ENCODE peak calls at places on chromosomes 3 and 15, in five cellular contexts. R is Peyer's patch, K is upper lobe of right lung, O is PC-9, I is vagina. J is an unnamed sample.

GRCh38 chr15:82036461-82036860 is 9.4 kb downstream of the MEX3B start:
- DNase-seq in K (no peak), O (no peak), R (no peak), I (no peak), J (no peak)

GRCh38 chr3:127266186-127266585 is 21.7 kb downstream of the PRR20G start:
- DNase-seq in O (no peak), R (no peak), K (no peak), I (peak), J (no peak)

GRCh38 chr3:121748638-121749275 is 784 bp downstream of the GOLGB1 start:
- DNase-seq in K (no peak), O (peak), I (no peak), R (peak), J (no peak)

GRCh38 chr15:31489801-31490646 is 163.4 kb downstream of the KLF13 start:
- DNase-seq in I (peak), O (no peak), K (peak), R (peak), J (peak)

GRCh38 chr3:74692-75243 is 121.8 kb upstream of the CHL1 start:
- DNase-seq in I (no peak), K (no peak), R (no peak), O (no peak), J (no peak)

GRCh38 chr3:170309044-170309443 is 48.5 kb upstream of the SKIL start:
- DNase-seq in I (no peak), R (no peak), K (no peak), O (no peak), J (no peak)

GRCh38 chr15:101206173-101206572 is 45.7 kb downstream of the CHSY1 start:
- DNase-seq in I (no peak), K (no peak), R (no peak), O (no peak), J (no peak)

GRCh38 chr3:184647405-184647936 is 64.4 kb downstream of the MAGEF1 start:
- DNase-seq in K (no peak), I (no peak), O (no peak), R (no peak), J (no peak)

GRCh38 chr15:78934063-78935023 is 10.5 kb downstream of the CTSH start:
- DNase-seq in O (no peak), K (peak), I (peak), R (no peak), J (no peak)

GRCh38 chr15:62979252-62979651 is 63.3 kb upstream of the TPM1 start:
- DNase-seq in I (no peak), R (no peak), O (no peak), K (no peak), J (no peak)

GRCh38 chr3:150844484-150844883 is 60.8 kb downstream of the MINDY4B start:
- DNase-seq in K (no peak), I (no peak), O (no peak), R (no peak), J (no peak)

GRCh38 chr15:60363024-60363674 is 34.6 kb downstream of the ANXA2 start:
- DNase-seq in R (no peak), I (no peak), O (no peak), K (no peak), J (no peak)

GRCh38 chr3:132119531-132119930 is 84.7 kb upstream of the CPNE4 start:
- DNase-seq in I (no peak), O (no peak), K (no peak), R (no peak), J (no peak)

GRCh38 chr3:185729335-185729715 is 95.5 kb downstream of the IGF2BP2 start:
- DNase-seq in I (no peak), K (no peak), O (peak), R (no peak), J (no peak)

GRCh38 chr3:43296565-43296964 is 10.2 kb downstream of the SNRK start:
- DNase-seq in R (peak), K (no peak), O (no peak), I (no peak), J (no peak)

GRCh38 chr3:3906171-3906570 is 106.9 kb downstream of the LRRN1 start:
- DNase-seq in O (no peak), K (no peak), R (no peak), I (no peak), J (no peak)

GRCh38 chr3:61912158-61912557 is 350.8 kb downstream of the PTPRG start:
- DNase-seq in R (no peak), O (no peak), I (no peak), K (no peak), J (no peak)

GRCh38 chr3:135792174-135792573 is 173.4 kb upstream of the PPP2R3A start:
- DNase-seq in I (no peak), K (no peak), R (no peak), O (no peak), J (no peak)

GRCh38 chr15:101068523-101068960 is 149.4 kb downstream of the LRRK1 start:
- DNase-seq in R (no peak), O (no peak), K (no peak), I (no peak), J (no peak)

GRCh38 chr3:149881879-149882278 is 68.9 kb downstream of the RNF13 start:
- DNase-seq in O (no peak), K (no peak), I (no peak), R (no peak), J (no peak)

GRCh38 chr3:115975353-115975752 is 352.0 kb downstream of the GAP43 start:
- DNase-seq in R (no peak), I (no peak), K (no peak), O (no peak), J (no peak)

GRCh38 chr3:48440590-48440958 is 517 bp downstream of the TMA7 start:
- DNase-seq in I (no peak), O (no peak), K (no peak), R (no peak), J (peak)

GRCh38 chr15:26867199-26868007 is 541 bp downstream of the GABRA5 start:
- DNase-seq in R (no peak), K (no peak), O (no peak), I (peak), J (no peak)

GRCh38 chr3:187401861-187402260 is 33.7 kb downstream of the RTP4 start:
- DNase-seq in O (no peak), R (no peak), K (no peak), I (no peak), J (no peak)

GRCh38 chr3:143480306-143480852 is 360.8 kb downstream of the CHST2 start:
- DNase-seq in K (no peak), I (no peak), O (no peak), R (no peak), J (no peak)

GRCh38 chr3:136621628-136622027 is 130.6 kb downstream of the STAG1 start:
- DNase-seq in R (no peak), O (peak), I (no peak), K (no peak), J (no peak)

GRCh38 chr15:65867244-65867643 is 2.0 kb upstream of the RAB11A start:
- DNase-seq in O (peak), R (no peak), K (no peak), I (no peak), J (no peak)

GRCh38 chr3:17939157-17939556 is 196.7 kb upstream of the TBC1D5 start:
- DNase-seq in K (no peak), R (no peak), I (no peak), O (no peak), J (no peak)

GRCh38 chr15:39099524-39099923 is 481.4 kb upstream of the THBS1 start:
- DNase-seq in R (no peak), I (no peak), O (no peak), K (no peak), J (no peak)
- H3K4me3 ChIP-seq in R (no peak), I (no peak), O (no peak), K (no peak), J (no peak)

GRCh38 chr3:14915636-14916222 is 31.7 kb upstream of the NR2C2 start:
- DNase-seq in I (no peak), K (peak), R (no peak), O (no peak), J (no peak)
- TF ChIP-seq CTCF in I (no peak), K (no peak), R (peak), O (no peak), J (no peak)

GRCh38 chr3:46991406-46992165 is 12.1 kb downstream of the NBEAL2 start:
- DNase-seq in O (no peak), K (no peak), R (no peak), I (no peak), J (no peak)
- H3K27ac ChIP-seq in O (no peak), K (no peak), R (no peak), I (no peak), J (no peak)

GRCh38 chr3:101379695-101380376 is 59.5 kb upstream of the IMPG2 start:
- DNase-seq in I (no peak), K (no peak), R (no peak), O (no peak), J (no peak)
- H3K4me3 ChIP-seq in I (no peak), K (no peak), R (no peak), O (no peak), J (no peak)

GRCh38 chr3:8966820-8967348 is 3.6 kb upstream of the RAD18 start:
- DNase-seq in R (no peak), I (no peak), O (no peak), K (no peak), J (no peak)

GRCh38 chr3:8962226-8962861 is 928 bp downstream of the RAD18 start:
- DNase-seq in I (no peak), R (no peak), O (no peak), K (no peak), J (no peak)

GRCh38 chr3:8963137-8963853 is at the start of gene RAD18:
- DNase-seq in O (peak), I (no peak), R (peak), K (peak), J (peak)

GRCh38 chr3:8966150-8966819 is 3.0 kb upstream of the RAD18 start:
- DNase-seq in K (no peak), I (no peak), R (no peak), O (no peak), J (no peak)

DNA sequence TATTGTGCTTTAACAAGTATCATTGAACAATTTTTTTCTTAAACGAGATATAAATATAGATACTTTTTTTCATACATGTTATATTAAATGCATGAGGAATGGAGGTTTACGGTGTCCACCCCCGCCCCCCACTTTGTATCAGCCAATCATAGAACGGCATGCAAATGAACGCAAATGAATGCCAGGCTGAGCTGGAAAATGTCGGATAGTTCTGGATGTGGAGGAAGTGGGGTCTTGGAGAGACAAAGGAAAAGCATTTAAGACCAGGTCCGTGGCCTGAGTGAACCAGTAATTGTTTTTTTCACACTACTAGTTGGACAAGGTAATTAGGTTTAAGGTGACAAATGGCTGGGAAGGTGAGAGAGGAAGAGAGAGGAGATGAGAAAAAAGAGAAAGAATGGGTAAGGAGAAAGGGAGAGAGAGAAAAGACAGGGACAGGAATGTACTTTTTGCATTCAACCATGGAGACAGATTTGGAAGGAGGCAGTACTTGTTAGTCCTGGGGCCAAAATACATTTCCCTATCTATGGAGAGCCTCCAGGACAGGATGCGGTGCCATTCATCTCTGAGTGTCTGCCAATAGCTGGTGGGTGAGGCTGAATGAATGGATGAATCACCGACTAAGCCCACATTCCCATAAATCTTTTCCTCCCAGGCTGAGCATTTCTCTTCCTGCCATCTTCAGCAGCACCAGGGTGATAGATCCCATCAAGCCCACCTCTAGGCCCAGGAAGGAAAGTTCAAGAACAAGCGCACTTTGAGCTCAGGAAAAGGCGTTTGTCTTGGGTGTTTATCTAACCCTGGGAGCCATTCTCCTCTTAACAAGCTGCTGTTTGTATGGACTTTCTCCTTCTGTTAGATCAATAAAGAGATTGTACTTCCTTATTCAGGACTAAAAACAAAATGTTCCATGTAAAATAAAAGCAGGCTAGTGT is 1.4 kb upstream of the RAD18 start:
- DNase-seq in I (no peak), R (peak), K (no peak), O (peak), J (no peak)
- TF ChIP-seq CTCF in I (no peak), R (no peak), K (no peak), O (no peak), J (no peak)

GRCh38 chr3:101320475-101320874 is at the start of gene IMPG2:
- DNase-seq in I (no peak), O (no peak), R (no peak), K (no peak), J (no peak)

GRCh38 chr3:101329016-101329673 is 8.8 kb upstream of the IMPG2 start:
- DNase-seq in O (no peak), I (no peak), R (no peak), K (no peak), J (no peak)

GRCh38 chr3:101325393-101326134 is 5.2 kb upstream of the IMPG2 start:
- DNase-seq in K (no peak), O (no peak), R (no peak), I (no peak), J (no peak)
- H3K27ac ChIP-seq in K (no peak), O (no peak), R (no peak), I (no peak), J (no peak)

GRCh38 chr15:73630796-73631471 is 2.3 kb downstream of the NPTN start:
- DNase-seq in I (no peak), R (no peak), O (no peak), K (no peak), J (no peak)

GRCh38 chr15:73631915-73632669 is 1.1 kb downstream of the NPTN start:
- DNase-seq in K (no peak), R (no peak), I (no peak), O (no peak), J (peak)

GRCh38 chr15:73628976-73629854 is 4.0 kb downstream of the NPTN start:
- DNase-seq in O (peak), K (no peak), R (no peak), I (no peak), J (no peak)

GRCh38 chr15:73628102-73628501 is 5.1 kb downstream of the NPTN start:
- DNase-seq in K (no peak), I (no peak), R (no peak), O (no peak), J (no peak)

DNA sequence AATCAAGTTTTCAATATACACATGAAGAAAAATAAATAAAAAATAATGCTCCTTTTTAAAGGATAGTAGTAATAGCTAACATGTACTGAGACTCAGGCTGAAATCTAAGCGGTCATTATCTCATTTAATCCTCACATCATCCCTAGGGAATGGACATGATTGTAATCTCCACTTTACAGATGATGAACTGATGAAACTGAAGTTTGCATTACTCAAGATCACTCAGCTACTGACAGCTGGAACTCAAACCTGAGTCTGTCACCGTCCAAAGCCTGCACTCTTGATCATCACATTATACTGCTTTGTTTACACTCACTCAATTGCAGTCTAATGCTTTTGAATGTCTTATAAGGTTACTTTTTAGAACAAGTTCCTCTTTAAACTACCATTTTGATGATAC is 3.2 kb downstream of the NPTN start:
- DNase-seq in O (no peak), I (no peak), K (no peak), R (no peak), J (no peak)
- H3K4me3 ChIP-seq in O (no peak), I (no peak), K (peak), R (no peak), J (no peak)

GRCh38 chr3:2856793-2857135 is 253.4 kb downstream of the IL5RA start:
- DNase-seq in R (no peak), K (no peak), O (no peak), I (no peak), J (no peak)

GRCh38 chr3:2860626-2861025 is 249.5 kb downstream of the IL5RA start:
- DNase-seq in K (no peak), I (no peak), O (no peak), R (no peak), J (no peak)

GRCh38 chr3:2851835-2852234 is 258.3 kb downstream of the IL5RA start:
- DNase-seq in O (no peak), I (no peak), K (no peak), R (peak), J (no peak)

GRCh38 chr3:2853627-2854026 is 256.5 kb downstream of the IL5RA start:
- DNase-seq in I (no peak), O (no peak), K (no peak), R (no peak), J (no peak)

DNA sequence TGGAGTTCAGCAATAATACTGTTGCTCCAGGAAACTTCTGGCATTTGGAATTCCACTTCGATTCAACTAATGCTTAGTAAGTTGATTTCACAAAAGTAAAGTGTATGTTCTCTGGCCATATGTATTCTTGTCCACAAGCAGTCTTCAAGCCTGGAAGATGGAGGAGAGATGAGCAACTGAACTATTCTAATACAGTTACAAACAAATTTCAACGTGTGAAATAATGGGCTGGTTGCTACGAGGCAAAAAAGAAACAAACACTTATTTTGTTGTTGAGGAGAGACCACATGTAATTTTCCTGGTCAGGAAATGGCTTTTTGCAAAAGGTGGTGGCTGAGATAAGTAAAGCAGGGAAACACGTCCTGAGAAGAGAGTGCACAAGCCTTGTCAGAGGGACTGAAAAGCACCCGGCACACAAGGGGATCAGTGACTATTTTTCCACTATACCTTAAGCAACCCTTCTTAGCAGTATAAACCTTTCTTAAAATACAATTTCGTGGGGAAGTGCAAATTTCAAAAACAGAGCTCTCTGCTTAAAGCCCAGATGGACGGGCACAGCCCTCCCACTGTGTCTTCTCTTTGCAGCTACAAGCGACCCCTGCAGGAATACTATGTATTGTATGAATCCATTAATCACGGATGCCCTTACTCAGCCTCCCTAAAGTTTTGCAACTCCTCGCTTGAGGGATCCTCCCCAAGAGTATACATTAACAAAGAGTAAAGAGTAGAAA is 253.9 kb downstream of the IL5RA start:
- DNase-seq in I (no peak), O (no peak), R (no peak), K (no peak), J (no peak)
- TF ChIP-seq CTCF in I (no peak), O (no peak), R (no peak), K (no peak), J (no peak)

DNA sequence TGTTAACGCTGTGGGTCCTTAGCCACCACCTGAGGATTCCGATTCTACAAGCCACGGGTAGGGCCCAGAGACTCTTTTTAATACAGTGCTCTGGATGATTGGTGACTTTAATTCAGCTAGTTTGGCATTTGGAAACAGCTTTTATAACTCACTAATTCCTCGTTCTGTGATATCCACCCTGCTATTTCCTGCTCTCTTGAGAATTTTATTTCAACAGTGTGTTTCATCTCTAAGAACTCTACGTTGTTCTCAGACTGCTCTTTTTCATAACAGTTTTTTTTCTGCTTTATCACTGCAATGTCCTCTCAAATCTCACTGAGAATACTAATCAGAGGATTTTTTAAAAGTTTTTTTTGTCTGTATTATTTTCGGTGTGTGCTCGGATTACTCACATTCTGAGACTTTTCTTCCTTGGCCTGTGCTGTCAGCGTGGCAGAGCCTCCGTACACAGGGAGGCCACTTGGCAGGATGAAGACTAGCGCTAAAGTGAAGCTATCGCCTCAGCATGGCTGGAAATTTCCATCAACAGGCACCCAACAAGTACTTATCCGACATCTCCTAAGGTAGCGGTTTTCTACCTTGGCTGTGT is 59.4 kb upstream of the NEO1 start:
- DNase-seq in O (no peak), K (no peak), I (no peak), R (no peak), J (no peak)
- H3K27ac ChIP-seq in O (no peak), K (peak), I (peak), R (peak), J (peak)

GRCh38 chr3:81744366-81744765 is 17.1 kb downstream of the GBE1 start:
- DNase-seq in K (no peak), O (peak), R (no peak), I (no peak), J (no peak)
- H3K4me3 ChIP-seq in K (no peak), O (no peak), R (no peak), I (no peak), J (no peak)

J was measured in coronary artery.